ENCODE peak calls at places on chromosomes 11 and 22, in nine cellular contexts. One of them, this sample, is unnamed.
A peak's percentile ranks its signal among the peaks of the same experiment; 100 is the strongest.

GRCh38 chr11:125174686-125175085 is 10.1 kb downstream of the PKNOX2 start:
- DNase-seq in Peyer's patch: no peak
- DNase-seq in IMR-90: no peak
- DNase-seq in cardiac muscle cell: no peak
- DNase-seq in heart left ventricle: no peak
- DNase-seq in substantia nigra: no peak
- DNase-seq in HCT116: no peak
- DNase-seq in prostate gland: no peak
- DNase-seq in trophoblast cell: no peak
- DNase-seq in this sample: no peak

GRCh38 chr11:14445542-14446530 is 53.8 kb downstream of the COPB1 start:
- DNase-seq in Peyer's patch: no peak
- DNase-seq in IMR-90: peak; percentile 52
- DNase-seq in cardiac muscle cell: no peak
- DNase-seq in heart left ventricle: no peak
- DNase-seq in substantia nigra: no peak
- DNase-seq in HCT116: no peak
- DNase-seq in prostate gland: no peak
- DNase-seq in trophoblast cell: no peak
- DNase-seq in this sample: no peak

GRCh38 chr11:85256433-85256832 is 370.7 kb downstream of the DLG2 start:
- DNase-seq in Peyer's patch: no peak
- DNase-seq in IMR-90: no peak
- DNase-seq in cardiac muscle cell: no peak
- DNase-seq in heart left ventricle: no peak
- DNase-seq in substantia nigra: no peak
- DNase-seq in HCT116: no peak
- DNase-seq in prostate gland: no peak
- DNase-seq in trophoblast cell: no peak
- DNase-seq in this sample: no peak

GRCh38 chr22:43263645-43264514 is 76.9 kb upstream of the TTLL12 start:
- DNase-seq in Peyer's patch: peak; percentile 88
- DNase-seq in IMR-90: peak; percentile 88
- DNase-seq in cardiac muscle cell: no peak
- DNase-seq in heart left ventricle: peak; percentile 51
- DNase-seq in substantia nigra: no peak
- DNase-seq in HCT116: peak; percentile 48
- DNase-seq in prostate gland: peak; percentile 22
- DNase-seq in trophoblast cell: peak; percentile 45
- DNase-seq in this sample: peak; percentile 20

GRCh38 chr11:34904421-34904950 is 11.7 kb downstream of the APIP start:
- DNase-seq in Peyer's patch: no peak
- DNase-seq in IMR-90: no peak
- DNase-seq in cardiac muscle cell: no peak
- DNase-seq in heart left ventricle: no peak
- DNase-seq in substantia nigra: no peak
- DNase-seq in HCT116: no peak
- DNase-seq in prostate gland: no peak
- DNase-seq in trophoblast cell: no peak
- DNase-seq in this sample: no peak

GRCh38 chr11:64065141-64065465 is 29.4 kb downstream of the FLRT1 start:
- DNase-seq in Peyer's patch: no peak
- DNase-seq in IMR-90: no peak
- DNase-seq in cardiac muscle cell: no peak
- DNase-seq in heart left ventricle: no peak
- DNase-seq in substantia nigra: no peak
- DNase-seq in HCT116: no peak
- DNase-seq in prostate gland: no peak
- DNase-seq in trophoblast cell: no peak
- DNase-seq in this sample: no peak

GRCh38 chr11:64746486-64746885 is 2.5 kb upstream of the RASGRP2 start:
- DNase-seq in Peyer's patch: no peak
- DNase-seq in IMR-90: no peak
- DNase-seq in cardiac muscle cell: no peak
- DNase-seq in heart left ventricle: no peak
- DNase-seq in substantia nigra: no peak
- DNase-seq in HCT116: no peak
- DNase-seq in prostate gland: no peak
- DNase-seq in trophoblast cell: no peak
- DNase-seq in this sample: no peak

GRCh38 chr11:64734786-64735761 is 8.9 kb downstream of the RASGRP2 start:
- DNase-seq in Peyer's patch: no peak
- DNase-seq in IMR-90: no peak
- DNase-seq in cardiac muscle cell: no peak
- DNase-seq in heart left ventricle: no peak
- DNase-seq in substantia nigra: no peak
- DNase-seq in HCT116: no peak
- DNase-seq in prostate gland: no peak
- DNase-seq in trophoblast cell: no peak
- DNase-seq in this sample: no peak

GRCh38 chr11:57344826-57345225 is 6.7 kb downstream of the P2RX3 start:
- DNase-seq in Peyer's patch: no peak
- DNase-seq in IMR-90: no peak
- DNase-seq in cardiac muscle cell: no peak
- DNase-seq in heart left ventricle: no peak
- DNase-seq in substantia nigra: no peak
- DNase-seq in HCT116: no peak
- DNase-seq in prostate gland: no peak
- DNase-seq in trophoblast cell: no peak
- DNase-seq in this sample: no peak

GRCh38 chr11:40129276-40129675 is 1330.2 kb downstream of the LRRC4C start:
- DNase-seq in Peyer's patch: no peak
- DNase-seq in IMR-90: no peak
- DNase-seq in cardiac muscle cell: peak; percentile 44
- DNase-seq in heart left ventricle: no peak
- DNase-seq in substantia nigra: no peak
- DNase-seq in HCT116: no peak
- DNase-seq in prostate gland: no peak
- DNase-seq in trophoblast cell: no peak
- DNase-seq in this sample: no peak

DNA sequence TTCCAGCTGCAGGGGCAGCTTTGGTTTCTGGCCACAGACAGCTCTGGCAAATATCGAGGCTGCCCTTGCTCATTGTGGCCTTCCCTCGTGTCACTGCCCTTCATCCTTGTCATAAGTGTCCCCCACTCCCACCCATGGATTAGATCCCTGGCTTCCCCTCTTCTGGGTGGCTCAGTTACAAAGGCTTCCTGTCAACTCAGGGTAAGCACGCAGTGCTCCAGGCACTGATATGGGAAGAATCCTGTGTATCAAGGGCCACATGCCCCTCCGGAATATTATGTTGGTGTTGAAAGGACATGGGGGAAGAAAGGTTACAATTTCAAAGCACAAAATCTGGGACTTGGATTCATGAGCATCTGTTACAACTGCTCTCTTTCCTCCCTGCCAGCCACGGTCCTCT is 128.1 kb downstream of the DBX1 start:
- DNase-seq in Peyer's patch: no peak
- DNase-seq in IMR-90: no peak
- DNase-seq in cardiac muscle cell: no peak
- DNase-seq in heart left ventricle: no peak
- DNase-seq in substantia nigra: no peak
- DNase-seq in HCT116: no peak
- DNase-seq in prostate gland: no peak
- DNase-seq in trophoblast cell: peak; percentile 70
- DNase-seq in this sample: no peak
- H3K27ac ChIP-seq in Peyer's patch: no peak overlapping the region
- H3K27ac ChIP-seq in IMR-90: peak overlapping the region; percentile 88
- H3K27ac ChIP-seq in cardiac muscle cell: peak overlapping the region; percentile 67
- H3K27ac ChIP-seq in heart left ventricle: peak overlapping the region; percentile 5
- H3K27ac ChIP-seq in substantia nigra: no peak overlapping the region
- H3K27ac ChIP-seq in HCT116: no peak overlapping the region
- H3K27ac ChIP-seq in prostate gland: no peak overlapping the region
- H3K27ac ChIP-seq in trophoblast cell: peak overlapping the region; percentile 91
- H3K27ac ChIP-seq in this sample: peak overlapping the region; percentile 76

DNA sequence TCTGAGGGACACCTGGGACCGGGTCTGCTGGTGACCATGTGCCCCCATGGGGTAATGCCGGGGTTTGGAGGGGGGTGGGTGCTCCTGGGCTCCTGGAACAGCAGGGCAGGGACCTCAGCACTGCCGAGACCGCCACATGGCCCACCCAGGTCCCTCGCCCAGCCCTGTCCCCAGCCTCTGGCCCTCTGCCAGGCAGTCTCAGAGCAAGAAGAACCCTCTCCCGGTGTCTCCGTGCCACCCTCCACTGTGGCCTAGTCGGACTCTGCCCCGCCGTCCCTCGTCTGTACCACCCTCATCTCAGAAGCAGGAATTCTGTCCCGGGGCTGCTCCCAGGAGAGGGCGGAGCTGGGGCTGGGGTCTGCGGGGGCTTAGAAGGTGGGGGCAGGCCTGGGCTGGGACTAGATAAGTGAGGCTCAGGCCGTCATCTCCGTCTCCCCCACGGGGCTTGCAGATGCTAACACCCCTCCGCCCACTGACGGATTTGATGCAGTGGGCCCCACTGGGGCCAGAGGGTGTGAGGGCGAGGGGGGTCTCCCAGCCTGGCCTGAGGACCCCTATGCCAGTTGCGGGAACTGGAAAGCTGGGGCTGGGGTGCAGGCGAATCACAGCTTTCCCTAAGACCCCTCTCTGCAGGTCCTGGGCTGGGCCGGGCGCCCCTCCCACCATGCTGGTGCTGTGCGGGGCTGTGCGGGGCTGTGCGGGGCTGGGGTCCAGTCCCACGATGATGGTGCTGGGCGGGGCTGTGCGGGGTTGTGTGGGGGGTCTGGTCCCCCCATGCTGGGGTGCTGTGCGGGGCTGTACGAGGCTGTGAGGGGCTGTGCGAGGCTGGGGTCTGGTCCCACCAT is 1.1 kb downstream of the MUC5AC start:
- DNase-seq in Peyer's patch: peak; percentile 19
- DNase-seq in IMR-90: no peak
- DNase-seq in cardiac muscle cell: no peak
- DNase-seq in heart left ventricle: no peak
- DNase-seq in substantia nigra: no peak
- DNase-seq in HCT116: no peak
- DNase-seq in prostate gland: no peak
- DNase-seq in trophoblast cell: no peak
- DNase-seq in this sample: no peak
- H3K27ac ChIP-seq in Peyer's patch: no peak overlapping the region
- H3K27ac ChIP-seq in IMR-90: no peak overlapping the region
- H3K27ac ChIP-seq in cardiac muscle cell: no peak overlapping the region
- H3K27ac ChIP-seq in heart left ventricle: no peak overlapping the region
- H3K27ac ChIP-seq in substantia nigra: no peak overlapping the region
- H3K27ac ChIP-seq in HCT116: no peak overlapping the region
- H3K27ac ChIP-seq in prostate gland: no peak overlapping the region
- H3K27ac ChIP-seq in trophoblast cell: no peak overlapping the region
- H3K27ac ChIP-seq in this sample: no peak overlapping the region

GRCh38 chr11:65864758-65865471 is 4.7 kb downstream of the MUS81 start:
- DNase-seq in Peyer's patch: no peak
- DNase-seq in IMR-90: no peak
- DNase-seq in cardiac muscle cell: no peak
- DNase-seq in heart left ventricle: peak; percentile 11
- DNase-seq in substantia nigra: no peak
- DNase-seq in HCT116: no peak
- DNase-seq in prostate gland: no peak
- DNase-seq in trophoblast cell: no peak
- DNase-seq in this sample: no peak

GRCh38 chr11:65865550-65866172 is 5.4 kb downstream of the MUS81 start:
- DNase-seq in Peyer's patch: no peak
- DNase-seq in IMR-90: no peak
- DNase-seq in cardiac muscle cell: no peak
- DNase-seq in heart left ventricle: peak; percentile 10
- DNase-seq in substantia nigra: no peak
- DNase-seq in HCT116: no peak
- DNase-seq in prostate gland: no peak
- DNase-seq in trophoblast cell: no peak
- DNase-seq in this sample: no peak

GRCh38 chr11:65867284-65868071 is 5.1 kb downstream of the EFEMP2 start:
- DNase-seq in Peyer's patch: no peak
- DNase-seq in IMR-90: no peak
- DNase-seq in cardiac muscle cell: no peak
- DNase-seq in heart left ventricle: peak; percentile 17
- DNase-seq in substantia nigra: no peak
- DNase-seq in HCT116: no peak
- DNase-seq in prostate gland: no peak
- DNase-seq in trophoblast cell: no peak
- DNase-seq in this sample: no peak

GRCh38 chr11:65868076-65868667 is 4.4 kb downstream of the EFEMP2 start:
- DNase-seq in Peyer's patch: no peak
- DNase-seq in IMR-90: no peak
- DNase-seq in cardiac muscle cell: no peak
- DNase-seq in heart left ventricle: no peak
- DNase-seq in substantia nigra: no peak
- DNase-seq in HCT116: no peak
- DNase-seq in prostate gland: no peak
- DNase-seq in trophoblast cell: no peak
- DNase-seq in this sample: no peak

DNA sequence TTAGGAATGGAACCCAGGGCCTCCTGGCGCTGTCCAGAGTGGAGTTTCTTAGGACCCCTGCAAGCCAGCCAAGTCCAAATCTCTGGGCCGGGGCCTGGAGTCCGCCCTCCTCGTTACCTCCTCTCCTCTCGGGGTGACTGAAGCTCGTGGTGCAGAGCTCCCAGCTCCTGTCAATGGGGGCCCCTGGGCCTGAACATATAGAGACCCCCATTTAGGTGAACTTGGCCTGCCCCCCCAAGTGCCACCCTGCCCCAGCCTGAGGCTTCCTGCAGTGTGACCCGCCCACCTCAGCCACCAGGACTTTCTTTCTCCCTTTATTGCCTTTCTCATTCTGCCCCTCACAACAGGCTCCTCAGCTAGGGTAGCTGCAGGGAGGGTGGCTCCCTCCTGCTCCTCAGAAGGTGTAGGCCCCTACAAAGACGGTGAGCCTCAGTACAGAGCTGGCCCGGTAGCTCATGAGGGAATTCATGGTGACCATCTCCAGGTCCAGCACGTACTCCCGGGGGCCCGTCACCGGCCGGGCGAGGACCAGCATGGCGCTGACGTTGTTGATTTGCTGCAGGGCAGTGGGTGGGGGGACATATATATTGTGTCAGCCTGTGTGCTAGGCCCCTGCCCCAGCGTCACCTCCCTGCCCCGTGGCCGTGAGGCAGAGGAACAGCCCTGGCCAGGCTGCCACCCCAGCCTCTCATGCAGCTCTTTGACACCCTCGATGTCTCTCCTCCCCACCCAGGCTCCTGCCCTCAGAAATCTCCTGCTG is 5.9 kb downstream of the EFEMP2 start:
- DNase-seq in Peyer's patch: no peak
- DNase-seq in IMR-90: no peak
- DNase-seq in cardiac muscle cell: no peak
- DNase-seq in heart left ventricle: peak; percentile 10
- DNase-seq in substantia nigra: no peak
- DNase-seq in HCT116: no peak
- DNase-seq in prostate gland: no peak
- DNase-seq in trophoblast cell: no peak
- DNase-seq in this sample: no peak
- H3K27ac ChIP-seq in Peyer's patch: no peak overlapping the region
- H3K27ac ChIP-seq in IMR-90: no peak overlapping the region
- H3K27ac ChIP-seq in cardiac muscle cell: peak overlapping the region; percentile 11
- H3K27ac ChIP-seq in heart left ventricle: no peak overlapping the region
- H3K27ac ChIP-seq in substantia nigra: no peak overlapping the region
- H3K27ac ChIP-seq in HCT116: no peak overlapping the region
- H3K27ac ChIP-seq in prostate gland: no peak overlapping the region
- H3K27ac ChIP-seq in trophoblast cell: no peak overlapping the region
- H3K27ac ChIP-seq in this sample: no peak overlapping the region

DNA sequence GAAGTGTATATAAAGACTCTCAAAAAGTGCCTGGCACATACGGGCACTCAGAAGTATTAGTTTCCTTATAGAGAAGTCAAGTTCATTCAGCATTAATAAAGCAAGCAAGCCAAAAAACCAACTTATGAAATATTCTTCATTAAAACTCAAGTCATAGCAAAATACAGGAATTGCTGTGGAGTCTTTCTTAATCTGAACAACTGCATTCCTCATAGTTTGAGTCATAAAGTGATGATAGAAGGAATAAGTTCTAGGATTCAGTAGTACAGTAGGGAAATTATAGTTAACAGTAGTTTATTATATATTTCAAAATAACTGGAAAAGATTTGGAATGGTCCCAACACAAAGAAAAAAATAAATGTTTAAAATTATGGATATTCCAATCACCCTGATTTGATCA is 200.3 kb downstream of the C11orf91 start:
- DNase-seq in Peyer's patch: no peak
- DNase-seq in IMR-90: peak; percentile 31
- DNase-seq in cardiac muscle cell: no peak
- DNase-seq in heart left ventricle: no peak
- DNase-seq in substantia nigra: no peak
- DNase-seq in HCT116: no peak
- DNase-seq in prostate gland: no peak
- DNase-seq in trophoblast cell: no peak
- DNase-seq in this sample: no peak
- H3K27ac ChIP-seq in Peyer's patch: no peak overlapping the region
- H3K27ac ChIP-seq in IMR-90: no peak overlapping the region
- H3K27ac ChIP-seq in cardiac muscle cell: no peak overlapping the region
- H3K27ac ChIP-seq in heart left ventricle: no peak overlapping the region
- H3K27ac ChIP-seq in substantia nigra: no peak overlapping the region
- H3K27ac ChIP-seq in HCT116: no peak overlapping the region
- H3K27ac ChIP-seq in prostate gland: no peak overlapping the region
- H3K27ac ChIP-seq in trophoblast cell: no peak overlapping the region
- H3K27ac ChIP-seq in this sample: no peak overlapping the region

This sample was measured in epithelial cell of prostate.